ENCODE peak calls at places on chromosomes 13 and 19, in six cellular contexts. M is NCI-H2029 treated with DMSO at 0.1 percent for 48 hours; W is activated naive CD8-positive, alpha-beta T cell treated with anti-CD3 and anti-CD28 coated beads, Interleukin-2, amount 50 U/mL, for 16 hours; X is AG09319; K is activated gamma-delta T cell treated with Interleukin-2 at 50 U/mL for 16 hours; E is ELF-1. B is an unnamed sample.

GRCh38 chr19:49400034-49400433 is 12.0 kb downstream of the KASH5 start:
- DNase-seq in M (no peak), W (no peak), X (no peak), K (no peak), E (no peak), B (no peak)

GRCh38 chr13:113631341-113632095 is 26.5 kb downstream of the ATP4B start:
- DNase-seq in M (no peak), W (no peak), X (no peak), K (no peak), E (no peak), B (peak; percentile 34)

GRCh38 chr19:40771101-40771539 is 4.2 kb upstream of the MIA start:
- DNase-seq in M (no peak), W (no peak), X (no peak), K (no peak), E (peak; percentile 26), B (no peak)

GRCh38 chr19:17778621-17779280 is 16.2 kb upstream of the B3GNT3 start:
- DNase-seq in M (no peak), W (no peak), X (no peak), K (no peak), E (peak; percentile 50), B (no peak)

GRCh38 chr13:29573190-29573589 is 22.3 kb downstream of the SLC7A1 start:
- DNase-seq in M (no peak), W (no peak), X (no peak), K (no peak), E (no peak), B (no peak)

GRCh38 chr13:108272333-108272732 is 2.8 kb downstream of the TNFSF13B start:
- DNase-seq in M (no peak), W (no peak), X (no peak), K (no peak), E (no peak), B (no peak)

GRCh38 chr13:55013051-55013450 is 1984.4 kb downstream of the OLFM4 start:
- DNase-seq in M (no peak), W (no peak), X (no peak), K (no peak), E (peak; percentile 18), B (no peak)

GRCh38 chr13:59319276-59319675 is 844.5 kb downstream of the DIAPH3 start:
- DNase-seq in M (no peak), W (no peak), X (no peak), K (no peak), E (no peak), B (no peak)

GRCh38 chr13:24338721-24339120 is 29.3 kb downstream of the C1QTNF9 start:
- DNase-seq in M (no peak), W (no peak), X (no peak), K (no peak), E (no peak), B (no peak)